ENCODE peak calls at places on chromosomes 5 and 9, in eight cellular contexts. X, H, J, B, S, Z, G and P are unnamed samples.

GRCh38 chr5:178854284-178854683 is 5.5 kb upstream of the ZNF354B start:
- DNase-seq in J (no peak), S (no peak), H (no peak), G (no peak), B (no peak), Z (no peak), X (no peak), P (no peak)

GRCh38 chr5:178483620-178484019 is 106.6 kb downstream of the COL23A1 start:
- DNase-seq in J (no peak), B (peak), Z (peak), S (no peak), G (no peak), H (peak), X (no peak), P (no peak)

GRCh38 chr5:111394580-111394979 is 117.8 kb downstream of the STARD4 start:
- DNase-seq in B (no peak), Z (no peak), S (peak), X (no peak), J (peak), G (no peak), H (no peak), P (peak)

GRCh38 chr5:90503596-90503995 is 25.8 kb downstream of the LYSMD3 start:
- DNase-seq in B (no peak), H (no peak), X (no peak), G (no peak), Z (no peak), J (no peak), S (peak), P (no peak)

GRCh38 chr5:140806834-140807775 is at the start of gene PCDHA4:
- DNase-seq in S (peak), X (no peak), B (no peak), H (no peak), Z (peak), G (no peak), J (no peak), P (no peak)

GRCh38 chr5:64144429-64145215 is 21.0 kb upstream of the RNF180 start:
- DNase-seq in G (no peak), X (no peak), B (no peak), Z (no peak), S (peak), J (no peak), H (no peak), P (no peak)

GRCh38 chr5:151663617-151664322 is 22.9 kb downstream of the SPARC start:
- DNase-seq in H (peak), G (no peak), X (no peak), S (peak), J (no peak), B (peak), Z (no peak), P (no peak)

GRCh38 chr5:112614986-112615385 is 122.7 kb upstream of the APC start:
- DNase-seq in G (no peak), B (no peak), J (no peak), Z (no peak), X (no peak), S (peak), H (no peak), P (no peak)

GRCh38 chr9:121498487-121499176 is 1.0 kb downstream of the GGTA1 start:
- DNase-seq in H (peak), Z (no peak), B (no peak), X (no peak), G (peak), S (peak), J (peak), P (no peak)

GRCh38 chr5:43231977-43232376 is 40.0 kb downstream of the NIM1K start:
- DNase-seq in B (no peak), H (no peak), S (peak), J (no peak), G (peak), X (no peak), Z (no peak), P (no peak)

GRCh38 chr9:125650271-125650737 is 56.7 kb downstream of the MAPKAP1 start:
- DNase-seq in H (no peak), B (no peak), S (peak), J (peak), G (no peak), Z (no peak), X (no peak), P (no peak)

GRCh38 chr5:76684756-76685594 is 31.0 kb upstream of the F2R start:
- DNase-seq in S (no peak), G (no peak), Z (no peak), J (no peak), X (no peak), B (no peak), H (no peak), P (no peak)

GRCh38 chr9:135655317-135656003 is 7.6 kb upstream of the LCN9 start:
- DNase-seq in H (no peak), S (no peak), B (no peak), J (no peak), G (no peak), X (no peak), Z (no peak), P (no peak)

GRCh38 chr9:27534131-27534530 is 4.5 kb upstream of the MOB3B start:
- DNase-seq in G (no peak), H (no peak), B (no peak), X (no peak), Z (no peak), J (no peak), S (no peak), P (no peak)

GRCh38 chr9:98057095-98057799 is 715 bp downstream of the NANS start:
- DNase-seq in Z (no peak), H (no peak), S (peak), J (peak), G (no peak), X (no peak), B (no peak), P (no peak)

GRCh38 chr5:74394924-74395880 is 245.3 kb downstream of the ENC1 start:
- DNase-seq in J (no peak), B (no peak), S (no peak), Z (no peak), H (no peak), X (peak), G (peak), P (no peak)

GRCh38 chr9:92607773-92608172 is 62.2 kb downstream of the IPPK start:
- DNase-seq in S (peak), B (no peak), J (peak), G (no peak), Z (no peak), H (no peak), X (no peak), P (no peak)

GRCh38 chr9:130681769-130682489 is 11.7 kb upstream of the EXOSC2 start:
- DNase-seq in Z (no peak), J (no peak), B (no peak), S (no peak), G (no peak), H (no peak), X (no peak), P (no peak)

GRCh38 chr9:10855847-10856246 is 243.0 kb upstream of the PTPRD start:
- DNase-seq in B (no peak), X (peak), J (no peak), Z (no peak), G (no peak), S (peak), H (no peak), P (no peak)

GRCh38 chr5:73149540-73149939 is 23.5 kb upstream of the TMEM174 start:
- DNase-seq in J (no peak), B (no peak), G (no peak), X (no peak), H (no peak), Z (no peak), S (no peak), P (no peak)

GRCh38 chr9:109802491-109802890 is 22.5 kb downstream of the PALM2AKAP2 start:
- DNase-seq in X (no peak), G (no peak), B (no peak), Z (no peak), J (no peak), H (no peak), S (no peak), P (no peak)

GRCh38 chr9:34688329-34689161 is 2.5 kb downstream of the CCL19 start:
- DNase-seq in Z (no peak), J (no peak), X (no peak), H (no peak), G (peak), S (no peak), B (no peak), P (no peak)

GRCh38 chr5:31346896-31347557 is 153.5 kb downstream of the CDH6 start:
- DNase-seq in Z (no peak), X (no peak), B (no peak), H (no peak), J (peak), G (no peak), S (peak), P (no peak)

GRCh38 chr5:143592648-143593047 is 189.2 kb upstream of the NR3C1 start:
- DNase-seq in J (peak), X (no peak), S (peak), B (no peak), Z (no peak), H (no peak), G (no peak), P (no peak)

GRCh38 chr5:132008163-132008473 is 3.3 kb downstream of the ACSL6 start:
- DNase-seq in H (no peak), X (no peak), B (no peak), S (no peak), Z (no peak), G (peak), J (no peak), P (no peak)

GRCh38 chr5:159947708-159948358 is 31.6 kb downstream of the ADRA1B start:
- DNase-seq in X (no peak), S (peak), J (peak), B (no peak), H (no peak), G (no peak), Z (no peak), P (no peak)

GRCh38 chr5:59732806-59733205 is 160.7 kb downstream of the PDE4D start:
- DNase-seq in S (peak), H (no peak), G (no peak), J (no peak), X (no peak), B (no peak), Z (no peak), P (no peak)

GRCh38 chr9:36461341-36461740 is 61.3 kb upstream of the RNF38 start:
- DNase-seq in H (no peak), X (no peak), Z (no peak), J (peak), G (no peak), B (no peak), S (peak), P (no peak)

GRCh38 chr5:32027093-32027716 is 146.9 kb downstream of the GOLPH3 start:
- DNase-seq in X (no peak), B (no peak), J (no peak), Z (no peak), G (no peak), H (no peak), S (peak), P (no peak)

GRCh38 chr5:547086-547924 is 23.1 kb upstream of the SLC9A3 start:
- DNase-seq in Z (no peak), B (peak), G (peak), S (no peak), H (no peak), X (no peak), J (no peak), P (no peak)

GRCh38 chr5:17378346-17378984 is 119.6 kb upstream of the TAF11L2 start:
- DNase-seq in X (no peak), S (peak), J (peak), G (no peak), H (no peak), Z (no peak), B (no peak), P (no peak)

GRCh38 chr5:90473321-90474234 is 993 bp downstream of the MBLAC2 start:
- DNase-seq in J (peak), S (peak), Z (peak), G (peak), B (no peak), H (peak), X (no peak), P (no peak)

GRCh38 chr9:121926417-121926816 is 166.7 kb downstream of the TTLL11 start:
- DNase-seq in J (no peak), S (no peak), X (no peak), G (no peak), H (no peak), Z (no peak), B (no peak), P (no peak)

GRCh38 chr5:172238334-172238733 is 44.4 kb downstream of the EFCAB9 start:
- DNase-seq in H (no peak), Z (no peak), X (no peak), S (no peak), G (no peak), J (no peak), B (no peak), P (no peak)

GRCh38 chr9:111431684-111432083 is 52.5 kb downstream of the ECPAS start:
- DNase-seq in X (no peak), J (peak), B (no peak), S (no peak), Z (no peak), G (no peak), H (no peak), P (no peak)

GRCh38 chr5:23994581-23995370 is 487.4 kb downstream of the PRDM9 start:
- DNase-seq in S (peak), B (no peak), H (no peak), Z (no peak), J (no peak), X (no peak), G (no peak), P (no peak)

GRCh38 chr9:77423841-77424240 is 224.3 kb downstream of the GNA14 start:
- DNase-seq in G (no peak), H (no peak), J (no peak), B (no peak), Z (no peak), S (no peak), X (no peak), P (no peak)

GRCh38 chr9:131994364-131995110 is 85.1 kb downstream of the MED27 start:
- DNase-seq in Z (no peak), J (no peak), B (no peak), S (no peak), H (no peak), X (no peak), G (no peak), P (no peak)
- H3K27ac ChIP-seq in Z (no peak), J (no peak), B (no peak), S (no peak), H (no peak), X (no peak), G (no peak), P (no peak)

DNA sequence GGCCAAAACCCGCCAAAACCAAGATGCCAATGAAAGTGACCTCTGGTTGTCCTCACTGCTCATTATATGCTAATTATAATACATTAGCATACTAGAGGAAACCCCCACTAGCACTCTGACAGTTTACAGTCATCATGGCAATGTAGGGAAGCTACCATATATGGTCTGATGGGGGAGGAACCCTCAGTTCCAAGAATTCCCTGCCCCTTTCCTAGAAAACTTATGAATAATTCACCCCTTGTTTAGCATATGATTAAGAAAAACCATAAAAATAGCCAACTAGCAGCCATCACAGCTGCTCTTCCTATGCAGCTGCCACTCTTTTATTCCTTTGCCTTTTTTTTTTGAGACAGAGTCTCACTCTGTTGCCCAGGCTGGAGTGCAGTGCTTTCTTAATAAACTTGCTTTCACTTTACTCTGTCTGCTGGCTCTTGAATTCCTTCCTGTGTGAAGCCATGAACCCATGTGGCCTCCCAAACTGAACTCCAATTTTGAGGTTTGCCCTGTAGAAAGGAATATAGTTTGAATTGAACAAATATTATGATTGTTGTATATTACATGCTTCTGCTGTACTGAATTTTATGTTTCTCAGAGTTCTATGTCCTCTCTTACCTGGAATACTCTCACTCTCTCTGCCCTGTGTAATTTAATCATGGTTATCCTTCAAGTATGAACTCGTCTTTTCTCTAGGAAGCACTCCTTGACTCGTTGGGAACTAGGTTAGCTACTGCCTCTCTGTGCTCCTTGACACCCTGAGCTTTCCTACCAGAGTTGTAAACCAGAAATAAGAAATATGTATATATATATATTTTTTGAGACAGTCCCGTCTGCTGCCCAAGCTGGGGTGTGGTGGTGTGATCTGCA is 59.8 kb downstream of the KIAA1958 start:
- DNase-seq in S (peak), X (no peak), G (no peak), H (no peak), J (peak), Z (no peak), B (no peak), P (no peak)
- H3K27ac ChIP-seq in S (no peak), X (no peak), G (no peak), H (no peak), J (no peak), Z (no peak), B (no peak), P (no peak)

GRCh38 chr5:95959964-95960801 is 1.5 kb downstream of the ELL2 start:
- DNase-seq in G (no peak), S (peak), Z (no peak), H (peak), J (peak), B (no peak), X (no peak), P (peak)
- H3K27ac ChIP-seq in G (peak), S (peak), Z (peak), H (peak), J (peak), B (peak), X (no peak), P (peak)

GRCh38 chr9:124394167-124394566 is 21.1 kb downstream of the PSMB7 start:
- DNase-seq in X (no peak), S (peak), H (no peak), G (no peak), J (peak), Z (no peak), B (no peak), P (no peak)
- H3K27ac ChIP-seq in X (no peak), S (peak), H (no peak), G (no peak), J (no peak), Z (no peak), B (no peak), P (peak)

DNA sequence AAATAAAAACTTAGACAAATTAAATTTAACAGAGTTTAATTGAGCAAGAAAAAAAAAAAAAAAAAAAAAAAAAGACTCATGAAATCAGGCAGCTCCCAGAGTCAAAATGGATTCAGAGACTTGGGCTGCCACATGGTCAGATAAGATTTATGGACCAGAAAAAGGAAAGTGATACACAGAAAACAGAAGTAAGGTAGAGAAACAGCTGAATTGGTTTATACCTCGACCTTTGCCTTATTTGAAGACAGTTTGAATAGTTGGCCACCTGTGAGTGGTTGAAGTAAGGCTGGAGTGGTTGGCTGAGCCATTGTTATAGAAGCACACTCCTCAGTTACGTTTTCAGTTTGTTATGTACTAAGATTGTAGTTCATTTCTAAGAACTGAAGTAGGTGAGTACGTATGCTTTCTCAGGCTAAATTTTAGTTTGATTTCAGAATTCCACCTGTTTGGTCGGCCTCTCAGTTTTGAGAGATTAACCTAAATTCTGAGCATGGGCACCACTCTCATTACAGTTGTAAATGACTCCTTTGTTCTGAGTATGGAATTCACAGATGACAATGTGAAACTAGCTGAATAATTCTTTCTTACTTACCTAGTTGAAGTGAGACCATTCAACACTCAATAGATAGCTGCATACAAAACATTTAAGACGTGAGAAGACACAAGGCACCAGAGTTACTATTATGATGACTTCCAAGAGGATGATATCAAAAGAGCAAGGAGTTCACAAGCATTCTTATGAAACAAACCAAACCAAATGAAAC is 149.0 kb downstream of the AOPEP start:
- DNase-seq in X (no peak), Z (no peak), S (no peak), J (no peak), B (no peak), G (no peak), H (no peak), P (no peak)
- H3K27ac ChIP-seq in X (no peak), Z (no peak), S (peak), J (no peak), B (no peak), G (no peak), H (peak), P (peak)

GRCh38 chr5:170355601-170356098 is 33.5 kb downstream of the KCNMB1 start:
- DNase-seq in J (no peak), S (no peak), Z (peak), H (peak), B (peak), X (no peak), G (peak), P (no peak)
- H3K27ac ChIP-seq in J (no peak), S (no peak), Z (no peak), H (no peak), B (no peak), X (no peak), G (no peak), P (no peak)